ENCODE peak calls at places on chromosomes 11 and 22, in four cellular contexts. G, V, X and A are unnamed samples.

GRCh38 chr11:61967924-61968757 is 707 bp upstream of the FTH1 start:
- DNase-seq in G (peak), V (peak), X (peak), A (no peak)

GRCh38 chr11:83272627-83273026 is 13.5 kb downstream of the CCDC90B start:
- DNase-seq in G (no peak), V (no peak), X (no peak), A (no peak)

GRCh38 chr22:39013923-39014722 is at the start of gene APOBEC3C:
- DNase-seq in X (peak), V (peak), G (peak), A (peak)

GRCh38 chr11:11602011-11602410 is 19.8 kb downstream of the GALNT18 start:
- DNase-seq in V (no peak), G (no peak), X (no peak), A (no peak)

GRCh38 chr11:76857776-76858461 is 2.8 kb upstream of the ACER3 start:
- DNase-seq in V (no peak), G (no peak), X (no peak), A (no peak)

GRCh38 chr11:10304495-10305261 is at the start of gene ADM:
- DNase-seq in X (peak), G (peak), V (peak), A (peak)

GRCh38 chr11:125341676-125342075 is 154.4 kb downstream of the FEZ1 start:
- DNase-seq in X (no peak), G (no peak), V (no peak), A (no peak)

GRCh38 chr22:38572065-38572464 is 2.1 kb upstream of the DMC1 start:
- DNase-seq in V (peak), X (peak), G (peak), A (peak)

GRCh38 chr11:121931748-121932352 is 184.2 kb downstream of the BLID start:
- DNase-seq in G (no peak), X (peak), V (no peak), A (no peak)

GRCh38 chr11:121931121-121931520 is 184.9 kb downstream of the BLID start:
- DNase-seq in V (no peak), X (no peak), G (no peak), A (no peak)

GRCh38 chr11:121928597-121929580 is 187.1 kb downstream of the BLID start:
- DNase-seq in G (no peak), V (no peak), X (peak), A (no peak)

GRCh38 chr11:121929581-121929980 is 186.4 kb downstream of the BLID start:
- DNase-seq in X (peak), V (no peak), G (peak), A (no peak)

GRCh38 chr11:121930004-121930965 is 185.7 kb downstream of the BLID start:
- DNase-seq in X (no peak), V (no peak), G (no peak), A (no peak)
- TF ChIP-seq SIN3A in X (no peak), V (no peak), G (no peak), A (no peak)

DNA sequence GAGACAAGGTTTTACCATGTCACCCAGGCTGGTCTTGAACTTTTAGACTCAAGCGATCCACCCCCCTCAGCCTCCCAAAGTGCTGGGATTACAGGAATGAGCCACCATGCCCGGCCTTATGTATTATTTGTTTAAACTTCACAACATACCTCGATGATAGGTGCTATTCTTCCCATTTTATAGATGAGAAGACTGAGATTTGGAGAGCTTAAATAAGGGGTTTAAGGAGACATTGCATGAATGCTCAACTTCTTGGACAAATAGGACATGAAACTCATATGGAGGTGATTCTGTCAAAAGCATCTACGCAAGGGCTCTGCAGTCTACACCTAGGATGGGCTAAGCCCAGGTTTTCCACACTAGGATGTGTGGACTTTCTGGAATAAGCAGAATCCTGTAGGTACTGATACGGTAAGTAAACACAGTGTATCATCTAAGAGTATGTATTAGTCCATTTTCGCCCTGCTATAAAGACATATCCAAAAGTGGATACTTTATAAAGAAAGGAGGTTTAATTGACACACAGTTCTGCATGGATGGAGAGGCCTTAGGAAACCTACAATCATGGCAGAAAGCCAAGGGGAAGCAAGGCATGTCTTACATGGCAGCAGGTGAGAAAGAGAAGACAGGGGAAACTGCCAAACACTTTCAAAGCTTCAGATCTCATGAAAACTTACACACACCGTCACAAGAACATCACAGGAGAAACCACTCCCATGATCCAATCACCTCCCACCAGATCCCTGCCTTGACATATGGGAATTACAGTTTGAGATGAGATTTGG is 62.8 kb upstream of the CAPRIN1 start:
- DNase-seq in V (no peak), X (no peak), G (no peak), A (no peak)
- TF ChIP-seq SIN3A in V (no peak), X (no peak), G (no peak), A (no peak)

GRCh38 chr11:59666969-59667368 is 1.9 kb downstream of the PATL1 start:
- DNase-seq in G (no peak), X (no peak), V (no peak), A (no peak)
- TF ChIP-seq SIN3A in G (no peak), X (no peak), V (no peak), A (no peak)

GRCh38 chr11:57776101-57776511 is 14.5 kb downstream of the CTNND1 start:
- DNase-seq in X (no peak), V (no peak), G (no peak), A (no peak)
- TF ChIP-seq SIN3A in X (no peak), V (no peak), G (no peak), A (peak)

GRCh38 chr22:44190381-44190976 is 9.8 kb downstream of the PARVG start:
- DNase-seq in G (no peak), V (no peak), X (no peak), A (no peak)

GRCh38 chr22:44192098-44192810 is 11.5 kb downstream of the PARVG start:
- DNase-seq in V (peak), X (no peak), G (peak), A (peak)

GRCh38 chr22:44192811-44193536 is 12.2 kb downstream of the PARVG start:
- DNase-seq in X (no peak), V (no peak), G (no peak), A (no peak)

GRCh38 chr22:44188986-44189630 is 8.4 kb downstream of the PARVG start:
- DNase-seq in X (no peak), G (peak), V (no peak), A (no peak)

GRCh38 chr22:44191036-44191454 is 10.3 kb downstream of the PARVG start:
- DNase-seq in V (no peak), G (no peak), X (no peak), A (no peak)
- TF ChIP-seq SIN3A in V (no peak), G (no peak), X (no peak), A (no peak)

DNA sequence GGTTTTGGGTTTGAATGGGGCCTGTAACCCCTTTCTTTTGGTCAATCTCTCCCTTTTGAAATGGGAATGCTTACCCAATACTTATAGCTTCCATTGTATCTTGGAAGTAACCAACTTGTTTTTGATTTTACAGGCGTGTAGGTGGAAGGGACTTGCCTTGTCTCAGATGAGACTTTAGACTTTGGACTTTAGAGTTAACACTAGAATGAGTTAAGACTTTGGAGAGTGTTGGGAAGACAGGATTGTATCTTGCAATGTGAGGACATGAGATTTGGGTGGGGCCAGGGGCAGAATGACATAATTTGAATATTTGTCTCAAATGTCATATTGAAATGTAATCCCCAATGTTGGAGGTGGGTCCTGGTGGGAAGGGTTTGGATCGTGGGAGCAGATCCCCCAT is 1466.9 kb downstream of the LRRC4C start:
- DNase-seq in G (no peak), X (no peak), V (no peak), A (no peak)
- TF ChIP-seq SIN3A in G (no peak), X (no peak), V (no peak), A (no peak)

DNA sequence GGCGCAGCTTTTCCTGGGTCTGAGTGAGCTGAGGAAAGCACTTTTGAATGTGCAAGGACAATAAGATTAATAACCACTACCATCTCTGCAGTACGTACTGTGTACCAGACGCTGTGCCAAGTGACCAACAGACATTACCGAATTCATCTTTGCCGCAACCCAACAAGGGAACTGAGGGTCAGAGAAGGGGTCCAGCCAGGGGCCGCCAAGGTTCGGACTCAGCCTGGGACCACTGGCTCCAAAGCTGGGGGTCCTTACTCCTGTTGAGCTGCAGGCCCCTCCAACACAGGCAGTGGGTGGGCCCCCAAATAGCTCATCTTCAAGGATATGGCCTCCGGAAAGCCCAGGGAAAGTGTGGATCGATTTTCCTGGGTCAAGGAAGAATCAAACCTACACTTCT is 55.0 kb upstream of the EMID1 start:
- DNase-seq in G (no peak), V (no peak), X (no peak), A (no peak)
- TF ChIP-seq SIN3A in G (no peak), V (no peak), X (no peak), A (no peak)

GRCh38 chr11:44464741-44465140 is 100.7 kb upstream of the CD82 start:
- DNase-seq in V (peak), G (no peak), X (peak), A (peak)
- TF ChIP-seq SIN3A in V (no peak), G (no peak), X (no peak), A (no peak)

DNA sequence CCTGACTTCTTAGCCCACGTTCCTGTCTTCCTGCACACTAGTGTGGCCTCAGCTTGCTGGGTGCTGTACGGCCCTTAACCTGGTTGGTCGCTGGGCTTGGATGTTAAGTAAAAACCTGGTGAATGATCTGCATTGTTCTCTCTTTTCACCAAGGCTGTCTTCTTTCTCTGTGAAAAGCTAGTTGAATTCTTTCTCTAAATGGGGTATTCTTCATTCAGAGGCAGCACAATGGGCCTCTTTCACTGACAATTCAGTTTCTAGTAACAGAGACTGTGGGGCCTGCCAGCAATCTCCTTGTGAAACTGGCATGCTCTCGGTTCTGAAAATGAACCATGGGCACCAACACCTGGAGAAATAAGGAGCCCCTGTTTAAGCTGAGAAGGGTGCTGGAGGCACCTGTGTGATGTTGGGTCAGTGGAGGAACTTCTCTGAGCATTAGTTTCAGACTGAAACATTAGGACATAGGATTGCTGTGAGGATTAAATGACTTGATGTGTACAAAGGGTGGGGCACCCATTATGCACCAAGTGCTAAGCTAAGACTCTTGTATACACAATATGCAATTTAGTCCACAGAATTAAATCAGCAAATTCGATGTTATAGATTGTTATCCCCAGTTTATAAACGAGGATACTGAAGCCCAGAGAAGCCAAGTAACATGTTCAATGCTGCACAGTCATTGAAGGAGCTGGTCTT is 33.1 kb upstream of the ELF5 start:
- DNase-seq in V (no peak), X (peak), G (no peak), A (no peak)
- TF ChIP-seq SIN3A in V (no peak), X (no peak), G (no peak), A (no peak)